ENCODE peak calls at places on chromosomes 3 and 15, in eight cellular contexts. One of them, this sample, is unnamed.
A peak's percentile ranks its signal among the peaks of the same experiment; 100 is the strongest.

GRCh38 chr3:4083225-4084015 is 219.7 kb upstream of the SETMAR start:
- DNase-seq in activated T-cell treated with anti-CD3 and anti-CD28 coated beads for 4 hours: no peak
- DNase-seq in NCI-H82: peak; percentile 43
- DNase-seq in activated naive CD8-positive, alpha-beta T cell treated with anti-CD3 and anti-CD28 coated beads, Interleukin-2, amount 50 U/mL, for 16 hours: no peak
- DNase-seq in nephron progenitor cell: no peak
- DNase-seq in RWPE1: no peak
- DNase-seq in effector memory CD4-positive, alpha-beta T cell: no peak
- DNase-seq in K562: no peak
- DNase-seq in this sample: no peak

GRCh38 chr3:179067291-179067690 is 4.3 kb downstream of the ZMAT3 start:
- DNase-seq in activated naive CD8-positive, alpha-beta T cell treated with anti-CD3 and anti-CD28 coated beads, Interleukin-2, amount 50 U/mL, for 16 hours: no peak
- DNase-seq in NCI-H82: no peak
- DNase-seq in effector memory CD4-positive, alpha-beta T cell: no peak
- DNase-seq in activated T-cell treated with anti-CD3 and anti-CD28 coated beads for 4 hours: no peak
- DNase-seq in nephron progenitor cell: no peak
- DNase-seq in RWPE1: no peak
- DNase-seq in K562: no peak
- DNase-seq in this sample: no peak

GRCh38 chr3:129051776-129052400 is 8.7 kb upstream of the GP9 start:
- DNase-seq in K562: no peak
- DNase-seq in NCI-H82: no peak
- DNase-seq in RWPE1: no peak
- DNase-seq in activated T-cell treated with anti-CD3 and anti-CD28 coated beads for 4 hours: no peak
- DNase-seq in effector memory CD4-positive, alpha-beta T cell: no peak
- DNase-seq in activated naive CD8-positive, alpha-beta T cell treated with anti-CD3 and anti-CD28 coated beads, Interleukin-2, amount 50 U/mL, for 16 hours: no peak
- DNase-seq in nephron progenitor cell: no peak
- DNase-seq in this sample: no peak

GRCh38 chr3:126515066-126515706 is 2.4 kb downstream of the UROC1 start:
- DNase-seq in effector memory CD4-positive, alpha-beta T cell: no peak
- DNase-seq in nephron progenitor cell: no peak
- DNase-seq in RWPE1: no peak
- DNase-seq in K562: no peak
- DNase-seq in activated naive CD8-positive, alpha-beta T cell treated with anti-CD3 and anti-CD28 coated beads, Interleukin-2, amount 50 U/mL, for 16 hours: no peak
- DNase-seq in activated T-cell treated with anti-CD3 and anti-CD28 coated beads for 4 hours: no peak
- DNase-seq in NCI-H82: no peak
- DNase-seq in this sample: no peak

GRCh38 chr3:141853146-141853690 is 23.2 kb upstream of the ATP1B3 start:
- DNase-seq in effector memory CD4-positive, alpha-beta T cell: no peak
- DNase-seq in activated naive CD8-positive, alpha-beta T cell treated with anti-CD3 and anti-CD28 coated beads, Interleukin-2, amount 50 U/mL, for 16 hours: no peak
- DNase-seq in NCI-H82: no peak
- DNase-seq in nephron progenitor cell: no peak
- DNase-seq in K562: no peak
- DNase-seq in RWPE1: no peak
- DNase-seq in activated T-cell treated with anti-CD3 and anti-CD28 coated beads for 4 hours: no peak
- DNase-seq in this sample: no peak

GRCh38 chr3:16247282-16248058 is 17.3 kb downstream of the DPH3 start:
- DNase-seq in RWPE1: peak; percentile 59
- DNase-seq in K562: peak; percentile 74
- DNase-seq in effector memory CD4-positive, alpha-beta T cell: peak; percentile 53
- DNase-seq in activated naive CD8-positive, alpha-beta T cell treated with anti-CD3 and anti-CD28 coated beads, Interleukin-2, amount 50 U/mL, for 16 hours: peak; percentile 42
- DNase-seq in nephron progenitor cell: peak; percentile 83
- DNase-seq in activated T-cell treated with anti-CD3 and anti-CD28 coated beads for 4 hours: peak; percentile 66
- DNase-seq in NCI-H82: peak; percentile 88
- DNase-seq in this sample: peak; percentile 59

GRCh38 chr3:29331830-29332637 is 51.2 kb downstream of the RBMS3 start:
- DNase-seq in activated T-cell treated with anti-CD3 and anti-CD28 coated beads for 4 hours: no peak
- DNase-seq in RWPE1: peak; percentile 20
- DNase-seq in effector memory CD4-positive, alpha-beta T cell: no peak
- DNase-seq in activated naive CD8-positive, alpha-beta T cell treated with anti-CD3 and anti-CD28 coated beads, Interleukin-2, amount 50 U/mL, for 16 hours: no peak
- DNase-seq in NCI-H82: no peak
- DNase-seq in K562: no peak
- DNase-seq in nephron progenitor cell: no peak
- DNase-seq in this sample: no peak

GRCh38 chr15:31471731-31472430 is 145.2 kb downstream of the KLF13 start:
- DNase-seq in NCI-H82: peak; percentile 91
- DNase-seq in RWPE1: no peak
- DNase-seq in effector memory CD4-positive, alpha-beta T cell: no peak
- DNase-seq in K562: no peak
- DNase-seq in activated T-cell treated with anti-CD3 and anti-CD28 coated beads for 4 hours: no peak
- DNase-seq in nephron progenitor cell: no peak
- DNase-seq in activated naive CD8-positive, alpha-beta T cell treated with anti-CD3 and anti-CD28 coated beads, Interleukin-2, amount 50 U/mL, for 16 hours: no peak
- DNase-seq in this sample: no peak

GRCh38 chr3:129104498-129105079 is 17.0 kb downstream of the RAB43 start:
- DNase-seq in effector memory CD4-positive, alpha-beta T cell: no peak
- DNase-seq in nephron progenitor cell: no peak
- DNase-seq in activated T-cell treated with anti-CD3 and anti-CD28 coated beads for 4 hours: no peak
- DNase-seq in activated naive CD8-positive, alpha-beta T cell treated with anti-CD3 and anti-CD28 coated beads, Interleukin-2, amount 50 U/mL, for 16 hours: no peak
- DNase-seq in RWPE1: no peak
- DNase-seq in NCI-H82: peak; percentile 68
- DNase-seq in K562: no peak
- DNase-seq in this sample: no peak

GRCh38 chr3:99474776-99475175 is 163.6 kb upstream of the COL8A1 start:
- DNase-seq in effector memory CD4-positive, alpha-beta T cell: no peak
- DNase-seq in NCI-H82: no peak
- DNase-seq in activated T-cell treated with anti-CD3 and anti-CD28 coated beads for 4 hours: no peak
- DNase-seq in K562: no peak
- DNase-seq in nephron progenitor cell: no peak
- DNase-seq in activated naive CD8-positive, alpha-beta T cell treated with anti-CD3 and anti-CD28 coated beads, Interleukin-2, amount 50 U/mL, for 16 hours: no peak
- DNase-seq in RWPE1: no peak
- DNase-seq in this sample: no peak

GRCh38 chr15:31197497-31198414 is 96.2 kb upstream of the TRPM1 start:
- DNase-seq in K562: peak; percentile 54
- DNase-seq in NCI-H82: peak; percentile 67
- DNase-seq in activated T-cell treated with anti-CD3 and anti-CD28 coated beads for 4 hours: no peak
- DNase-seq in RWPE1: no peak
- DNase-seq in activated naive CD8-positive, alpha-beta T cell treated with anti-CD3 and anti-CD28 coated beads, Interleukin-2, amount 50 U/mL, for 16 hours: no peak
- DNase-seq in nephron progenitor cell: peak; percentile 47
- DNase-seq in effector memory CD4-positive, alpha-beta T cell: no peak
- DNase-seq in this sample: no peak

GRCh38 chr3:44252332-44252731 is 10.6 kb downstream of the TOPAZ1 start:
- DNase-seq in activated naive CD8-positive, alpha-beta T cell treated with anti-CD3 and anti-CD28 coated beads, Interleukin-2, amount 50 U/mL, for 16 hours: no peak
- DNase-seq in effector memory CD4-positive, alpha-beta T cell: no peak
- DNase-seq in K562: no peak
- DNase-seq in nephron progenitor cell: no peak
- DNase-seq in activated T-cell treated with anti-CD3 and anti-CD28 coated beads for 4 hours: no peak
- DNase-seq in RWPE1: no peak
- DNase-seq in NCI-H82: no peak
- DNase-seq in this sample: no peak

GRCh38 chr3:780505-780904 is 312.3 kb upstream of the CNTN6 start:
- DNase-seq in NCI-H82: no peak
- DNase-seq in activated naive CD8-positive, alpha-beta T cell treated with anti-CD3 and anti-CD28 coated beads, Interleukin-2, amount 50 U/mL, for 16 hours: no peak
- DNase-seq in RWPE1: no peak
- DNase-seq in nephron progenitor cell: no peak
- DNase-seq in K562: no peak
- DNase-seq in activated T-cell treated with anti-CD3 and anti-CD28 coated beads for 4 hours: no peak
- DNase-seq in effector memory CD4-positive, alpha-beta T cell: no peak
- DNase-seq in this sample: no peak

GRCh38 chr3:160667452-160667851 is 9.5 kb upstream of the ARL14 start:
- DNase-seq in effector memory CD4-positive, alpha-beta T cell: no peak
- DNase-seq in NCI-H82: no peak
- DNase-seq in activated T-cell treated with anti-CD3 and anti-CD28 coated beads for 4 hours: no peak
- DNase-seq in nephron progenitor cell: no peak
- DNase-seq in RWPE1: peak; percentile 62
- DNase-seq in K562: no peak
- DNase-seq in activated naive CD8-positive, alpha-beta T cell treated with anti-CD3 and anti-CD28 coated beads, Interleukin-2, amount 50 U/mL, for 16 hours: no peak
- DNase-seq in this sample: no peak

GRCh38 chr3:50623840-50624474 is 7.0 kb downstream of the MAPKAPK3 start:
- DNase-seq in NCI-H82: no peak
- DNase-seq in K562: no peak
- DNase-seq in nephron progenitor cell: no peak
- DNase-seq in RWPE1: no peak
- DNase-seq in effector memory CD4-positive, alpha-beta T cell: no peak
- DNase-seq in activated naive CD8-positive, alpha-beta T cell treated with anti-CD3 and anti-CD28 coated beads, Interleukin-2, amount 50 U/mL, for 16 hours: no peak
- DNase-seq in activated T-cell treated with anti-CD3 and anti-CD28 coated beads for 4 hours: no peak
- DNase-seq in this sample: peak; percentile 88

GRCh38 chr3:134333522-134334181 is 40.6 kb downstream of the AMOTL2 start:
- DNase-seq in K562: no peak
- DNase-seq in NCI-H82: peak; percentile 77
- DNase-seq in nephron progenitor cell: no peak
- DNase-seq in RWPE1: no peak
- DNase-seq in activated naive CD8-positive, alpha-beta T cell treated with anti-CD3 and anti-CD28 coated beads, Interleukin-2, amount 50 U/mL, for 16 hours: no peak
- DNase-seq in activated T-cell treated with anti-CD3 and anti-CD28 coated beads for 4 hours: no peak
- DNase-seq in effector memory CD4-positive, alpha-beta T cell: no peak
- DNase-seq in this sample: no peak

GRCh38 chr3:197811343-197811742 is 20.3 kb downstream of the LRCH3 start:
- DNase-seq in effector memory CD4-positive, alpha-beta T cell: no peak
- DNase-seq in nephron progenitor cell: no peak
- DNase-seq in NCI-H82: no peak
- DNase-seq in K562: no peak
- DNase-seq in activated T-cell treated with anti-CD3 and anti-CD28 coated beads for 4 hours: no peak
- DNase-seq in RWPE1: no peak
- DNase-seq in activated naive CD8-positive, alpha-beta T cell treated with anti-CD3 and anti-CD28 coated beads, Interleukin-2, amount 50 U/mL, for 16 hours: no peak
- DNase-seq in this sample: no peak

GRCh38 chr3:106204160-106204868 is 335.5 kb upstream of the CBLB start:
- DNase-seq in effector memory CD4-positive, alpha-beta T cell: no peak
- DNase-seq in K562: no peak
- DNase-seq in RWPE1: no peak
- DNase-seq in activated naive CD8-positive, alpha-beta T cell treated with anti-CD3 and anti-CD28 coated beads, Interleukin-2, amount 50 U/mL, for 16 hours: no peak
- DNase-seq in NCI-H82: no peak
- DNase-seq in nephron progenitor cell: no peak
- DNase-seq in activated T-cell treated with anti-CD3 and anti-CD28 coated beads for 4 hours: no peak
- DNase-seq in this sample: no peak

GRCh38 chr3:42732829-42733459 is 30.3 kb upstream of the HHATL start:
- DNase-seq in activated naive CD8-positive, alpha-beta T cell treated with anti-CD3 and anti-CD28 coated beads, Interleukin-2, amount 50 U/mL, for 16 hours: no peak
- DNase-seq in activated T-cell treated with anti-CD3 and anti-CD28 coated beads for 4 hours: no peak
- DNase-seq in RWPE1: no peak
- DNase-seq in effector memory CD4-positive, alpha-beta T cell: no peak
- DNase-seq in NCI-H82: no peak
- DNase-seq in K562: no peak
- DNase-seq in nephron progenitor cell: no peak
- DNase-seq in this sample: no peak

GRCh38 chr15:67068724-67069400 is 3.5 kb downstream of the SMAD3 start:
- DNase-seq in effector memory CD4-positive, alpha-beta T cell: no peak
- DNase-seq in NCI-H82: peak; percentile 80
- DNase-seq in activated naive CD8-positive, alpha-beta T cell treated with anti-CD3 and anti-CD28 coated beads, Interleukin-2, amount 50 U/mL, for 16 hours: no peak
- DNase-seq in nephron progenitor cell: no peak
- DNase-seq in K562: peak; percentile 48
- DNase-seq in activated T-cell treated with anti-CD3 and anti-CD28 coated beads for 4 hours: no peak
- DNase-seq in RWPE1: no peak
- DNase-seq in this sample: peak; percentile 32

GRCh38 chr15:63995789-63996188 is 50.5 kb downstream of the DAPK2 start:
- DNase-seq in effector memory CD4-positive, alpha-beta T cell: no peak
- DNase-seq in RWPE1: no peak
- DNase-seq in activated naive CD8-positive, alpha-beta T cell treated with anti-CD3 and anti-CD28 coated beads, Interleukin-2, amount 50 U/mL, for 16 hours: no peak
- DNase-seq in activated T-cell treated with anti-CD3 and anti-CD28 coated beads for 4 hours: no peak
- DNase-seq in nephron progenitor cell: no peak
- DNase-seq in K562: no peak
- DNase-seq in NCI-H82: no peak
- DNase-seq in this sample: no peak

GRCh38 chr3:146101538-146101937 is 59.4 kb downstream of the PLOD2 start:
- DNase-seq in activated T-cell treated with anti-CD3 and anti-CD28 coated beads for 4 hours: no peak
- DNase-seq in effector memory CD4-positive, alpha-beta T cell: no peak
- DNase-seq in NCI-H82: no peak
- DNase-seq in nephron progenitor cell: no peak
- DNase-seq in RWPE1: no peak
- DNase-seq in K562: no peak
- DNase-seq in activated naive CD8-positive, alpha-beta T cell treated with anti-CD3 and anti-CD28 coated beads, Interleukin-2, amount 50 U/mL, for 16 hours: no peak
- DNase-seq in this sample: no peak

GRCh38 chr3:162978136-162978535 is 1481.5 kb downstream of the OTOL1 start:
- DNase-seq in RWPE1: no peak
- DNase-seq in NCI-H82: no peak
- DNase-seq in K562: no peak
- DNase-seq in effector memory CD4-positive, alpha-beta T cell: no peak
- DNase-seq in nephron progenitor cell: no peak
- DNase-seq in activated naive CD8-positive, alpha-beta T cell treated with anti-CD3 and anti-CD28 coated beads, Interleukin-2, amount 50 U/mL, for 16 hours: no peak
- DNase-seq in activated T-cell treated with anti-CD3 and anti-CD28 coated beads for 4 hours: no peak
- DNase-seq in this sample: no peak

GRCh38 chr3:151305081-151305777 is 11.4 kb downstream of the GPR87 start:
- DNase-seq in nephron progenitor cell: no peak
- DNase-seq in NCI-H82: no peak
- DNase-seq in RWPE1: peak; percentile 90
- DNase-seq in activated naive CD8-positive, alpha-beta T cell treated with anti-CD3 and anti-CD28 coated beads, Interleukin-2, amount 50 U/mL, for 16 hours: no peak
- DNase-seq in activated T-cell treated with anti-CD3 and anti-CD28 coated beads for 4 hours: no peak
- DNase-seq in effector memory CD4-positive, alpha-beta T cell: no peak
- DNase-seq in K562: no peak
- DNase-seq in this sample: peak; percentile 23

GRCh38 chr3:58005662-58006061 is 2.6 kb upstream of the FLNB start:
- DNase-seq in nephron progenitor cell: no peak
- DNase-seq in RWPE1: peak; percentile 79
- DNase-seq in NCI-H82: peak; percentile 12
- DNase-seq in K562: no peak
- DNase-seq in activated naive CD8-positive, alpha-beta T cell treated with anti-CD3 and anti-CD28 coated beads, Interleukin-2, amount 50 U/mL, for 16 hours: no peak
- DNase-seq in activated T-cell treated with anti-CD3 and anti-CD28 coated beads for 4 hours: no peak
- DNase-seq in effector memory CD4-positive, alpha-beta T cell: no peak
- DNase-seq in this sample: no peak

GRCh38 chr3:13077431-13078157 is 4.4 kb upstream of the IQSEC1 start:
- DNase-seq in RWPE1: no peak
- DNase-seq in NCI-H82: no peak
- DNase-seq in nephron progenitor cell: no peak
- DNase-seq in effector memory CD4-positive, alpha-beta T cell: no peak
- DNase-seq in K562: no peak
- DNase-seq in activated naive CD8-positive, alpha-beta T cell treated with anti-CD3 and anti-CD28 coated beads, Interleukin-2, amount 50 U/mL, for 16 hours: no peak
- DNase-seq in activated T-cell treated with anti-CD3 and anti-CD28 coated beads for 4 hours: no peak
- DNase-seq in this sample: no peak

GRCh38 chr3:126118591-126118990 is 34.7 kb upstream of the SLC41A3 start:
- DNase-seq in nephron progenitor cell: no peak
- DNase-seq in K562: no peak
- DNase-seq in effector memory CD4-positive, alpha-beta T cell: no peak
- DNase-seq in RWPE1: no peak
- DNase-seq in activated naive CD8-positive, alpha-beta T cell treated with anti-CD3 and anti-CD28 coated beads, Interleukin-2, amount 50 U/mL, for 16 hours: no peak
- DNase-seq in activated T-cell treated with anti-CD3 and anti-CD28 coated beads for 4 hours: no peak
- DNase-seq in NCI-H82: no peak
- DNase-seq in this sample: no peak

GRCh38 chr3:183122257-183122932 is 23.1 kb upstream of the MCCC1 start:
- DNase-seq in activated naive CD8-positive, alpha-beta T cell treated with anti-CD3 and anti-CD28 coated beads, Interleukin-2, amount 50 U/mL, for 16 hours: no peak
- DNase-seq in nephron progenitor cell: no peak
- DNase-seq in K562: peak; percentile 67
- DNase-seq in RWPE1: peak; percentile 63
- DNase-seq in NCI-H82: peak; percentile 63
- DNase-seq in activated T-cell treated with anti-CD3 and anti-CD28 coated beads for 4 hours: no peak
- DNase-seq in effector memory CD4-positive, alpha-beta T cell: no peak
- DNase-seq in this sample: no peak